ENCODE peak calls at places on chromosomes 16 and 17, in six cellular contexts. J is BE2C, K is BJ, S is A673, C is Caco-2, T is gastrocnemius medialis. P is an unnamed sample.

GRCh38 chr17:21199311-21199710 is 14.7 kb downstream of the TMEM11 start:
- DNase-seq in J (no peak), K (peak), S (no peak), C (no peak), T (no peak), P (no peak)

GRCh38 chr16:16972831-16973230 is 497.9 kb downstream of the XYLT1 start:
- DNase-seq in J (no peak), K (no peak), S (no peak), C (no peak), T (no peak), P (no peak)

GRCh38 chr17:1745513-1746020 is 2.9 kb downstream of the SERPINF2 start:
- DNase-seq in J (no peak), K (no peak), S (no peak), C (no peak), T (no peak), P (no peak)

GRCh38 chr17:44794699-44795413 is 35.2 kb downstream of the GJC1 start:
- DNase-seq in J (no peak), K (peak), S (peak), C (no peak), T (no peak), P (peak)

GRCh38 chr17:32486701-32487459 is at the start of gene CDK5R1:
- DNase-seq in J (peak), K (no peak), S (peak), C (peak), T (no peak), P (no peak)

GRCh38 chr16:27638833-27639587 is 89.1 kb downstream of the KATNIP start:
- DNase-seq in J (no peak), K (no peak), S (no peak), C (no peak), T (no peak), P (no peak)

GRCh38 chr16:68083861-68084503 is 1.2 kb upstream of the NFATC3 start:
- DNase-seq in J (no peak), K (no peak), S (no peak), C (peak), T (no peak), P (no peak)

GRCh38 chr16:89338863-89339262 is 121.4 kb downstream of the ZNF778 start:
- DNase-seq in J (no peak), K (no peak), S (no peak), C (no peak), T (no peak), P (no peak)

GRCh38 chr17:4485676-4486646 is 12.7 kb upstream of the SPNS2 start:
- DNase-seq in J (peak), K (no peak), S (no peak), C (no peak), T (no peak), P (no peak)

GRCh38 chr16:23223368-23223767 is 40.8 kb downstream of the SCNN1G start:
- DNase-seq in J (no peak), K (no peak), S (no peak), C (no peak), T (no peak), P (no peak)

GRCh38 chr16:90032664-90033346 is 13.5 kb upstream of the DBNDD1 start:
- DNase-seq in J (no peak), K (no peak), S (peak), C (no peak), T (no peak), P (no peak)

GRCh38 chr16:4200000-4200780 is 41.7 kb downstream of the SRL start:
- DNase-seq in J (peak), K (peak), S (peak), C (peak), T (peak), P (no peak)

GRCh38 chr17:81035389-81036127 is 607 bp downstream of the BAIAP2 start:
- DNase-seq in J (no peak), K (no peak), S (peak), C (no peak), T (no peak), P (no peak)

GRCh38 chr16:57071840-57072541 is 20.4 kb upstream of the CPNE2 start:
- DNase-seq in J (no peak), K (peak), S (no peak), C (no peak), T (no peak), P (peak)

GRCh38 chr17:61416540-61417363 is 17.1 kb downstream of the TBX2 start:
- DNase-seq in J (peak), K (peak), S (peak), C (peak), T (peak), P (peak)

GRCh38 chr16:55494994-55495421 is 13.9 kb upstream of the LPCAT2 start:
- DNase-seq in J (peak), K (peak), S (peak), C (peak), T (no peak), P (peak)

GRCh38 chr17:1878419-1879121 is 48.8 kb downstream of the RPA1 start:
- DNase-seq in J (no peak), K (no peak), S (no peak), C (no peak), T (no peak), P (no peak)

GRCh38 chr16:6081320-6081976 is 983.9 kb upstream of the EEF2KMT start:
- DNase-seq in J (no peak), K (no peak), S (peak), C (no peak), T (no peak), P (no peak)

GRCh38 chr17:59763861-59764260 is 56.4 kb downstream of the VMP1 start:
- DNase-seq in J (no peak), K (peak), S (no peak), C (no peak), T (no peak), P (no peak)

GRCh38 chr17:50396261-50397110 is 837 bp downstream of the LRRC59 start:
- DNase-seq in J (peak), K (no peak), S (peak), C (peak), T (no peak), P (no peak)

GRCh38 chr17:63760771-63761539 is 12.4 kb downstream of the CCDC47 start:
- DNase-seq in J (no peak), K (no peak), S (no peak), C (no peak), T (no peak), P (no peak)

GRCh38 chr17:74433421-74434121 is 1.7 kb downstream of the GPRC5C start:
- DNase-seq in J (no peak), K (no peak), S (no peak), C (no peak), T (no peak), P (no peak)

GRCh38 chr17:7883781-7884386 is 4.7 kb upstream of the CHD3 start:
- DNase-seq in J (no peak), K (no peak), S (peak), C (no peak), T (no peak), P (no peak)
- H3K4me3 ChIP-seq in J (peak), K (peak), S (peak), C (peak), T (no peak), P (peak)

GRCh38 chr16:1058216-1058615 is 14.3 kb upstream of the SSTR5 start:
- DNase-seq in J (no peak), K (no peak), S (no peak), C (no peak), T (no peak), P (no peak)

GRCh38 chr16:1056196-1056595 is 16.4 kb upstream of the SSTR5 start:
- DNase-seq in J (no peak), K (no peak), S (no peak), C (no peak), T (no peak), P (no peak)

GRCh38 chr16:1059310-1059709 is 13.2 kb upstream of the SSTR5 start:
- DNase-seq in J (no peak), K (no peak), S (no peak), C (no peak), T (no peak), P (no peak)

GRCh38 chr16:1055557-1055924 is 17.0 kb upstream of the SSTR5 start:
- DNase-seq in J (no peak), K (no peak), S (no peak), C (no peak), T (no peak), P (no peak)

DNA sequence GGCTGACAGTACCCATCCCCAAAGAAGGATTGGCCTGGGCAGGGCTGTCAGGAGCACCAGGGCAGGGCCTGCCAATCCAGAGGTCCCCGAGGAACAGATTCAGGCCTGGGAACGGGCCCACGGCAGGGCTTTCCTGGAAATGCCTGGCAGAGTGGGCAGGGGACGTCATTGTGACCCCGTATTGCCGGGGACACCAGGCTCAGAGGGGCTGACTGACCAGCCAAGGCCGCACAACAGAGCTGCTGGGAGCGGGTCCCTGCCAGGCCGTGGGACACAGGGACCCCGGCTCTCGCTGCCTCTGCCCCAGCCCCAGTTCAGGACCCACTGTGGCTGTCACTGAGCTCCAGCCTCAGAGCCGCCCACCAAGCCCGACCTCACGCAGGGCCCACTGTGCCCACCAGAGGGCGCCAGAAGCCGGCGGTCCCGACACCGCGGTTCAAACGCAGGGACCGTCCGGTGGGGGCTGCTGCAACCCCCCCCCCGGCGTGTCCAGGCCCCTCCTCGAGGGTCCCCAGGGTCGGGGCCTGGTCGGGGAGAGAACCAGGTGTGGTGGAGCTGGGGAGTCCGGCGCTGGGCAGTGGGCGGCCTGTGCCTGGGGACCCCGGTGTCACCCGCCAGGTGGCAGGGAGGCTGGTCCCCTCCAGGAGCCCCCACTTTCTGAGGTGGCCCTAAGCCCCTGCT is 15.2 kb upstream of the SSTR5 start:
- DNase-seq in J (peak), K (no peak), S (peak), C (no peak), T (no peak), P (no peak)
- TF ChIP-seq CTCF in J (peak), K (peak), S (peak), C (peak), T (peak), P (peak)

DNA sequence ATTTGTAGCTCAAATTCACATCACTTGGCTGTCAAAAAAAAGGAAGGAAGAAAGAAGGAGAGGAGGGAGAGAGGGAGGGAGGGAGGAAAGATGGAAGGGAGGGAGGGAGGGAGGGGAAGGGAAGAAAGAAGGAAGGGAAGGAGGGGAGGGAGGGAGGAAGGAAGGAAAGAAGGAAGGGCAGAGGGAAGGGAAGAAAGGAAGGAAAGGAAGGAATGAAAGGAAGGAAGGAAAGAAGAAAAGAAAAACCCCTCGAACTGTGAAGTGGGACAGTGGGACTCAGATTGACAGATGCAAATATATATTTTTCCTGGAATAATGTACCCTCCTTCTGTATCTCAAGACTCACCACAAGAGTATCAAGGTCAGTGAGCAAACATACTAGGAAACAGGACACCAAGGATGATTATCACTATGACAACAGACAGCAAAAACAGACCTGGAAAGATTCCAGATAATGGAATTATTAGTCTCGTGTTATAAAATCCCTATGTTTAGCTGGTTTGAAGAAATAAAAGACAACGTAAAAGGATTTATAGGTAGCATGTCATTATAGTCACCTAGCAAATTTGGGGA is 24.2 kb upstream of the ABCA3 start:
- DNase-seq in J (no peak), K (no peak), S (peak), C (no peak), T (no peak), P (no peak)
- H3K4me3 ChIP-seq in J (no peak), K (no peak), S (no peak), C (no peak), T (no peak), P (no peak)

DNA sequence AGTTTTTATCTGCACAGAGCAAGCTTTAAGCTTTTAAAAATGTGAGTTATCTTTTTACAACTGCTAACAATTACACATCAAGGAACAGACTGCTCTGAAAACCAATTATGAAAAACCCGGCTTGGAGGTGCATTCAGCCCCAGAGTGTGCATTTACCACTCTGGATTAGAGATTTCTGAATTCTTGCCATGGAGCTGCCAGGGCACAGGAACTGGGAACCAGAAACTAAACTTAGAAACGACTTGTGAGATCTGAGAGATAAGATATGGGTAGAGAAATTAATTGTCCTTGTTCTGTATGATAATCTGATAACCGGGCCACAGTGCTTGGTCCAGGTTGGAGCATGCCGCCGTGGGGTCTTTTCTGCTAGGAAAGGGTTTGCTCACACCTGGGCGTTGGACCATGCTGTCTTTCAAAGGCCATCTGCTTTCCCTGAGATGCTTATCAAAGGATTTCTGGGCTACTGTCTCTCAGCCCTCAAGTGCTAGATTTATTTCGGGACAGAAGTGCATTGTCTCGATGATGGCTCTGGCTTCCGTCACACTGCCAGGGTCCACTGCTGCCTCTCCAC is 210.0 kb downstream of the MAF start:
- DNase-seq in J (no peak), K (no peak), S (no peak), C (no peak), T (no peak), P (no peak)
- TF ChIP-seq CTCF in J (no peak), K (no peak), S (no peak), C (no peak), T (no peak), P (no peak)

GRCh38 chr16:31880322-31880979 is 6.8 kb downstream of the ZNF267 start:
- DNase-seq in J (no peak), K (no peak), S (peak), C (no peak), T (no peak), P (peak)
- H3K4me3 ChIP-seq in J (no peak), K (no peak), S (no peak), C (no peak), T (no peak), P (no peak)